ENCODE peak calls at places on chromosomes 7 and 10, in four cellular contexts. Z is small intestine, L is heart left ventricle, J is heart right ventricle. B is an unnamed sample.

GRCh38 chr7:31002256-31002655 is 38.5 kb downstream of the GHRHR start:
- DNase-seq in L (no peak), J (no peak), Z (no peak), B (no peak)

GRCh38 chr10:114403545-114404161 is 649 bp downstream of the AFAP1L2 start:
- DNase-seq in Z (no peak), J (peak; percentile 51), L (peak; percentile 60), B (no peak)

GRCh38 chr7:27129729-27130539 is 623 bp downstream of the HOXA4 start:
- DNase-seq in J (no peak), L (no peak), Z (peak; percentile 68), B (no peak)

GRCh38 chr7:47417122-47417480 is 164.8 kb downstream of the TNS3 start:
- DNase-seq in Z (peak; percentile 27), J (no peak), L (no peak), B (no peak)

GRCh38 chr7:49635800-49636199 is 137.6 kb upstream of the VWC2 start:
- DNase-seq in Z (no peak), J (no peak), L (no peak), B (no peak)

GRCh38 chr10:122852261-122852660 is 6.6 kb upstream of the CUZD1 start:
- DNase-seq in L (no peak), J (no peak), Z (no peak), B (no peak)

GRCh38 chr7:55550010-55550409 is 22.3 kb downstream of the VOPP1 start:
- DNase-seq in L (no peak), J (no peak), Z (peak; percentile 93), B (no peak)

GRCh38 chr7:84900215-84900614 is 286.6 kb downstream of the SEMA3D start:
- DNase-seq in Z (no peak), J (no peak), L (no peak), B (no peak)

GRCh38 chr7:138919912-138920311 is 61.3 kb downstream of the KIAA1549 start:
- DNase-seq in L (no peak), J (no peak), Z (no peak), B (no peak)

GRCh38 chr10:98344589-98345038 is 70.4 kb downstream of the PYROXD2 start:
- DNase-seq in L (peak; percentile 90), J (peak; percentile 83), Z (no peak), B (no peak)

GRCh38 chr7:155951554-155952158 is 139.4 kb upstream of the SHH start:
- DNase-seq in L (no peak), J (no peak), Z (peak; percentile 97), B (no peak)

GRCh38 chr7:77455334-77455733 is 39.2 kb upstream of the GSAP start:
- DNase-seq in J (peak; percentile 43), L (peak; percentile 84), Z (no peak), B (no peak)

GRCh38 chr7:69849268-69849667 is 251.0 kb downstream of the AUTS2 start:
- DNase-seq in Z (no peak), L (no peak), J (no peak), B (no peak)

GRCh38 chr7:123417580-123417979 is 116.8 kb downstream of the IQUB start:
- DNase-seq in Z (no peak), L (no peak), J (no peak), B (no peak)

GRCh38 chr10:18556522-18557147 is 94.8 kb downstream of the NSUN6 start:
- DNase-seq in L (no peak), Z (no peak), J (no peak), B (no peak)

GRCh38 chr7:106187613-106188350 is 75.7 kb upstream of the SYPL1 start:
- DNase-seq in Z (no peak), L (no peak), J (no peak), B (no peak)

GRCh38 chr7:106181658-106182265 is 69.7 kb upstream of the SYPL1 start:
- DNase-seq in L (no peak), J (no peak), Z (no peak), B (no peak)

GRCh38 chr7:106183952-106184351 is 71.8 kb upstream of the SYPL1 start:
- DNase-seq in Z (no peak), L (no peak), J (no peak), B (no peak)

GRCh38 chr7:106182904-106183303 is 70.8 kb upstream of the SYPL1 start:
- DNase-seq in Z (no peak), L (no peak), J (no peak), B (no peak)

GRCh38 chr7:106185719-106186118 is 73.6 kb upstream of the SYPL1 start:
- DNase-seq in J (no peak), Z (no peak), L (no peak), B (no peak)
- H3K27ac ChIP-seq in J (no peak overlapping the region), Z (no peak overlapping the region), L (no peak overlapping the region), B (no peak overlapping the region)

GRCh38 chr7:125357681-125358440 is 428.2 kb upstream of the POT1 start:
- DNase-seq in L (no peak), Z (no peak), J (no peak), B (no peak)
- H3K36me3 ChIP-seq in L (no peaks in the 10 kb centered on the region), Z (no peaks in the 10 kb centered on the region), J (no peaks in the 10 kb centered on the region), B (no peaks in the 10 kb centered on the region)

GRCh38 chr7:140048989-140049338 is 13.8 kb downstream of the PARP12 start:
- DNase-seq in L (no peak), J (no peak), Z (no peak), B (no peak)
- H3K27ac ChIP-seq in L (peak overlapping the region; percentile 3), J (peak overlapping the region; percentile 46), Z (peak overlapping the region; percentile 91), B (no peak overlapping the region)

GRCh38 chr10:71719464-71720303 is at the start of gene C10orf105:
- DNase-seq in J (no peak), L (no peak), Z (no peak), B (no peak)

GRCh38 chr10:71717756-71718065 is 1.9 kb downstream of the C10orf105 start:
- DNase-seq in J (no peak), L (no peak), Z (no peak), B (no peak)

GRCh38 chr10:71719042-71719441 is 536 bp downstream of the C10orf105 start:
- DNase-seq in L (peak; percentile 76), J (peak; percentile 58), Z (no peak), B (no peak)

GRCh38 chr10:71717056-71717755 is 2.4 kb downstream of the C10orf105 start:
- DNase-seq in L (no peak), Z (no peak), J (no peak), B (no peak)

GRCh38 chr10:71718165-71718678 is 1.4 kb downstream of the C10orf105 start:
- DNase-seq in Z (no peak), L (no peak), J (no peak), B (no peak)
- H3K36me3 ChIP-seq in Z (no peaks in the 10 kb centered on the region), L (no peaks in the 10 kb centered on the region), J (no peaks in the 10 kb centered on the region), B (no peaks in the 10 kb centered on the region)

DNA sequence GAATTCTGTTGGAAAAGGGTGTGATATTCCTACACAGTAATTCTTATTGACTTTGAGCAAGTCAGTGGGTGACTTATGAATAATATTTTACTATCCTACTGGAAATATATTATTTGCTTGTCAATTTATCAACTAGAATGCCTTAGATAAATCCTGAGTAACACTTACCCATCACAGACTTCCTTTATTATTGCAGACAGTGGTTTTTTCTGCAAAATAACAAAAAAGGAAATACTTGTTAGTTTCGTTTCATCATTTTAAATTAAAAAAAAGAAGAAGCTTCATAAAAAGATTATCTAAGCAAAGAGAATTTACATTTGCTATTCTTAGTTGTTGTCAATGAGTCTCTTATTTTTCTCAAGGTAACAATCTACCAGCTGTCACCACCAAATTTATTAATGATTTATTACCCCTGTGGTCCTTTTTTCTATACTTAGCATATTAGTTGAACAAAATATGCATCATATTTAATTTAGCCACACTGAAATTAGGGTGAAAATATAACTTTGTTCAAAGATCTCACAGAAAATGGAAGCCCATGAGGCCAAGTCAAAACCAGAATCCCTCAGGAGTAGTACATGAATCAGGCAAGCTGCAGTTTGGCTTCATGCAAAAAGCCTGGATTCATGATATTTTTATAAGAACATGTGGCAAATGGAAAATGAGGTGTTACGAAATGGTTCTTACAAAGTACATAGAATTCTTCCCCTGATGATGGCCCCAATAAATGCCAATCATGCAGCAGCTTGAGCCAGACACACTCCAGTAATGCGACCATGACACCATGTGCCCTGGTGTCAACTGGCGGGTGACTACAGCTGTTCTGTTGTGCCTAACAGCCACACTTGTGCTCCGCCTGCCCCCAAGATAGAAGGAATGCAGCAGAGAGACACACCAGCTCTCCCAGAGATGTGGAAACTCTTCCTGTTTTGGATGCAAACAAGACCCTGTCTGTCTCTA is 132.6 kb downstream of the ELMO1 start:
- DNase-seq in L (no peak), Z (no peak), J (no peak), B (no peak)
- H3K27ac ChIP-seq in L (no peak overlapping the region), Z (no peak overlapping the region), J (no peak overlapping the region), B (no peak overlapping the region)

B was measured in CD8-positive, alpha-beta memory T cell.